ENCODE peak calls at places on chromosomes 12 and 14, in six cellular contexts. D is CD4-positive, CD25-positive, alpha-beta regulatory T cell; J is small intestine; A is thoracic aorta; T is stomach; K is ascending aorta. N is an unnamed sample. For H3K4me1, the result is how much of the 10 kb centered on the place peaks cover.

GRCh38 chr12:117063162-117063911 is 35.9 kb downstream of the TESC start:
- DNase-seq in D (no peak), J (peak), A (no peak), T (no peak), K (peak), N (peak)

GRCh38 chr14:61177279-61178225 is 103.6 kb downstream of the TMEM30B start:
- DNase-seq in D (no peak), J (no peak), A (no peak), T (no peak), K (no peak), N (no peak)

GRCh38 chr12:106110626-106111300 is 28.0 kb downstream of the NUAK1 start:
- DNase-seq in D (no peak), J (no peak), A (no peak), T (no peak), K (no peak), N (peak)

GRCh38 chr12:39294712-39295111 is 148.2 kb downstream of the KIF21A start:
- DNase-seq in D (no peak), J (no peak), A (no peak), T (no peak), K (no peak), N (no peak)

GRCh38 chr12:57242691-57243454 is 8.1 kb downstream of the STAC3 start:
- DNase-seq in D (peak), J (peak), A (no peak), T (peak), K (no peak), N (peak)

GRCh38 chr14:23513466-23514008 is 38.0 kb downstream of the ZFHX2 start:
- DNase-seq in D (no peak), J (no peak), A (no peak), T (no peak), K (no peak), N (no peak)

GRCh38 chr12:1914116-1914911 is 4.1 kb downstream of the CACNA2D4 start:
- DNase-seq in D (no peak), J (no peak), A (no peak), T (peak), K (peak), N (peak)

GRCh38 chr12:108614041-108614440 is 16.2 kb upstream of the TMEM119 start:
- DNase-seq in D (no peak), J (no peak), A (no peak), T (no peak), K (no peak), N (no peak)

GRCh38 chr12:50551866-50552265 is 47.1 kb downstream of the DIP2B start:
- DNase-seq in D (no peak), J (no peak), A (no peak), T (no peak), K (no peak), N (no peak)

GRCh38 chr14:99239661-99240092 is 32.3 kb downstream of the BCL11B start:
- DNase-seq in D (no peak), J (no peak), A (no peak), T (no peak), K (no peak), N (no peak)

GRCh38 chr12:125093681-125094025 is 28.4 kb downstream of the AACS start:
- DNase-seq in D (no peak), J (no peak), A (no peak), T (no peak), K (no peak), N (no peak)

GRCh38 chr14:76267322-76268012 is 108.5 kb upstream of the ESRRB start:
- DNase-seq in D (no peak), J (peak), A (no peak), T (peak), K (no peak), N (peak)

GRCh38 chr14:61568572-61569011 is 126.7 kb upstream of the HIF1A start:
- DNase-seq in D (peak), J (peak), A (no peak), T (peak), K (peak), N (peak)

GRCh38 chr14:74572829-74573360 is 39.1 kb downstream of the LTBP2 start:
- DNase-seq in D (no peak), J (no peak), A (no peak), T (no peak), K (no peak), N (no peak)

GRCh38 chr12:106602071-106602470 is 19.3 kb downstream of the RFX4 start:
- DNase-seq in D (no peak), J (no peak), A (no peak), T (no peak), K (no peak), N (no peak)

GRCh38 chr14:104155513-104155912 is 17.1 kb downstream of the KIF26A start:
- DNase-seq in D (no peak), J (no peak), A (no peak), T (no peak), K (no peak), N (no peak)

GRCh38 chr12:3436496-3437060 is 54.4 kb upstream of the PRMT8 start:
- DNase-seq in D (no peak), J (no peak), A (no peak), T (peak), K (peak), N (no peak)

GRCh38 chr12:67667276-67668073 is 18.9 kb downstream of the DYRK2 start:
- DNase-seq in D (no peak), J (no peak), A (no peak), T (peak), K (peak), N (peak)

GRCh38 chr14:87170179-87170578 is 822.8 kb downstream of the GALC start:
- DNase-seq in D (no peak), J (no peak), A (no peak), T (no peak), K (no peak), N (no peak)

GRCh38 chr14:72104011-72104613 is 171.9 kb downstream of the RGS6 start:
- DNase-seq in D (no peak), J (peak), A (no peak), T (no peak), K (no peak), N (no peak)

GRCh38 chr14:37573355-37573754 is 21.7 kb downstream of the FOXA1 start:
- DNase-seq in D (no peak), J (no peak), A (no peak), T (no peak), K (no peak), N (no peak)

GRCh38 chr12:108000111-108000510 is 129.0 kb upstream of the WSCD2 start:
- DNase-seq in D (no peak), J (no peak), A (no peak), T (no peak), K (no peak), N (no peak)

GRCh38 chr14:70045715-70046535 is 142.8 kb downstream of the SLC8A3 start:
- DNase-seq in D (no peak), J (peak), A (no peak), T (peak), K (no peak), N (peak)

GRCh38 chr12:42255221-42255874 is 17.3 kb upstream of the YAF2 start:
- DNase-seq in D (no peak), J (no peak), A (no peak), T (no peak), K (no peak), N (no peak)

GRCh38 chr12:121043067-121043466 is 4.0 kb upstream of the OASL start:
- DNase-seq in D (no peak), J (no peak), A (no peak), T (no peak), K (no peak), N (no peak)

GRCh38 chr12:70246580-70246979 is 3.3 kb downstream of the CNOT2 start:
- DNase-seq in D (no peak), J (no peak), A (no peak), T (no peak), K (no peak), N (no peak)

GRCh38 chr12:27966870-27967269 is 5.7 kb downstream of the PTHLH start:
- DNase-seq in D (no peak), J (no peak), A (no peak), T (no peak), K (no peak), N (no peak)

GRCh38 chr12:120007272-120007671 is 18.2 kb downstream of the BICDL1 start:
- DNase-seq in D (peak), J (peak), A (no peak), T (no peak), K (no peak), N (no peak)

GRCh38 chr14:95222151-95222631 is 64.9 kb upstream of the DICER1 start:
- DNase-seq in D (no peak), J (no peak), A (no peak), T (no peak), K (no peak), N (no peak)

GRCh38 chr12:15679146-15679545 is 110.0 kb downstream of the EPS8 start:
- DNase-seq in D (no peak), J (no peak), A (no peak), T (no peak), K (no peak), N (no peak)

GRCh38 chr12:14394317-14395058 is 29.0 kb downstream of the ATF7IP start:
- DNase-seq in D (peak), J (peak), A (no peak), T (peak), K (peak), N (peak)

GRCh38 chr14:64788706-64789105 is 84.5 kb downstream of the PLEKHG3 start:
- DNase-seq in D (no peak), J (no peak), A (no peak), T (no peak), K (no peak), N (no peak)

GRCh38 chr14:96893966-96894622 is 96.9 kb downstream of the VRK1 start:
- DNase-seq in D (no peak), J (no peak), A (no peak), T (no peak), K (no peak), N (no peak)

GRCh38 chr12:113161415-113162016 is 12.0 kb downstream of the CFAP73 start:
- DNase-seq in D (no peak), J (no peak), A (no peak), T (no peak), K (no peak), N (no peak)

GRCh38 chr12:38744056-38744455 is 161.3 kb downstream of the CPNE8 start:
- DNase-seq in D (no peak), J (no peak), A (no peak), T (no peak), K (no peak), N (no peak)

GRCh38 chr14:55180434-55180833 is 11.0 kb downstream of the DLGAP5 start:
- DNase-seq in D (no peak), J (no peak), A (no peak), T (no peak), K (no peak), N (no peak)

GRCh38 chr14:58239259-58240210 is 5.1 kb upstream of the PSMA3 start:
- DNase-seq in D (peak), J (peak), A (peak), T (peak), K (peak), N (peak)

GRCh38 chr14:68793734-68794129 is 865 bp upstream of the ZFP36L1 start:
- DNase-seq in D (no peak), J (no peak), A (no peak), T (no peak), K (no peak), N (no peak)

DNA sequence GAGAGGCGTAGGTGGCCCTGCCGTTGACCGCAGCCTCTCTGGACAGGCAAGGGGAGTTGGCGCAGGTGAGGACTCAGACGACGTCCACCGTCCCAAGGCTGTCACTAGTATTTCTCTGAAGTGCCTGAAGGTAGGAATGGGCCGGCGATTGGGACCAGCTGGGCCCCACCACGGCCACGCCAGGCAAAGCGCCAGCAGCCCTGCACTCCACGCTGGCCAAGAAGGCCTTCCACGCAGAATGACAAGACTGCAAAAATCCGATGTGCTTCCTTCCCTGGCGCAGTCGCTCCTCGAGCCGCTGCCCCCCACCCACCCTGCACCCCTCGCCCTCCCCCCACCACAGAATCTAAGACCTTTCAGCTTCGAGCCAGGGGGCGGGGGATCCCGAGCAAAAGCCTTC is 17.3 kb upstream of the MLXIP start:
- DNase-seq in D (no peak), J (no peak), A (no peak), T (no peak), K (no peak), N (no peak)
- H3K27ac ChIP-seq in D (no peak), J (no peak), A (no peak), T (peak), K (no peak), N (no peak)

GRCh38 chr12:54054442-54055332 is 1.1 kb downstream of the HOXC4 start:
- DNase-seq in D (no peak), J (peak), A (no peak), T (no peak), K (no peak), N (no peak)
- H3K4me3 ChIP-seq in D (no peak), J (no peak), A (peak), T (peak), K (peak), N (peak)

GRCh38 chr12:20268771-20269170 is 99.6 kb upstream of the PDE3A start:
- DNase-seq in D (no peak), J (no peak), A (no peak), T (no peak), K (no peak), N (no peak)

GRCh38 chr12:20272171-20272570 is 96.2 kb upstream of the PDE3A start:
- DNase-seq in D (no peak), J (no peak), A (no peak), T (no peak), K (no peak), N (no peak)

GRCh38 chr12:20270557-20270956 is 97.8 kb upstream of the PDE3A start:
- DNase-seq in D (no peak), J (no peak), A (no peak), T (no peak), K (no peak), N (no peak)

GRCh38 chr12:20268121-20268732 is 100.1 kb upstream of the PDE3A start:
- DNase-seq in D (no peak), J (no peak), A (no peak), T (no peak), K (no peak), N (no peak)

GRCh38 chr12:20269352-20270067 is 98.8 kb upstream of the PDE3A start:
- DNase-seq in D (no peak), J (peak), A (no peak), T (no peak), K (no peak), N (no peak)
- H3K4me1 ChIP-seq in D (under half), J (under half), A (under half), T (under half), K (under half), N (under half)

GRCh38 chr12:779745-780734 is 27.7 kb downstream of the WNK1 start:
- DNase-seq in D (no peak), J (no peak), A (no peak), T (no peak), K (no peak), N (no peak)
- H3K27ac ChIP-seq in D (peak), J (no peak), A (peak), T (no peak), K (peak), N (no peak)

GRCh38 chr12:12663644-12664294 is 32.2 kb downstream of the GPR19 start:
- DNase-seq in D (no peak), J (no peak), A (no peak), T (no peak), K (no peak), N (no peak)
- H3K4me3 ChIP-seq in D (no peak), J (no peak), A (no peak), T (no peak), K (no peak), N (no peak)

GRCh38 chr12:109720856-109721189 is 7.2 kb downstream of the FAM222A start:
- DNase-seq in D (no peak), J (no peak), A (no peak), T (no peak), K (no peak), N (no peak)
- H3K4me1 ChIP-seq in D (under half), J (under half), A (under half), T (half or more), K (under half), N (under half)

DNA sequence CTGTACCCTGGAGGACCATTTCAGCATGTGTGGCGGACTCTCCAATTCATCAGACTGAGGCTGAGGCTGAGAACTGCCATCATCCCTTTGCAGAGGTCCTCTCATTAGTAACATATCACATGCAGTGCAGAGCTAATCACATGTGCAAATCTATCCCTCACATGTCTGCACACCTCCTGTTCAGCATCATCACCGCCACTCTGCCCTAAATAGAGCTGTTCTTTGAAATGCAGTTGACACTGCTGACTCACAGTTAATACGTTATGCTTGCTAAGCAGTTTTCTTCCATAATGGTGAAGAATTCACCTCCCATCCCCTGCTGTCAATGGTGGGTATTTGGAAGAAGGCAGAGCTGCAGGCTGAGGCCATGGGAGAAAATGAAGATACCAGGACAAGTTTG is 85.0 kb upstream of the ANO2 start:
- DNase-seq in D (no peak), J (no peak), A (no peak), T (no peak), K (no peak), N (no peak)
- H3K27ac ChIP-seq in D (no peak), J (no peak), A (no peak), T (no peak), K (no peak), N (no peak)

DNA sequence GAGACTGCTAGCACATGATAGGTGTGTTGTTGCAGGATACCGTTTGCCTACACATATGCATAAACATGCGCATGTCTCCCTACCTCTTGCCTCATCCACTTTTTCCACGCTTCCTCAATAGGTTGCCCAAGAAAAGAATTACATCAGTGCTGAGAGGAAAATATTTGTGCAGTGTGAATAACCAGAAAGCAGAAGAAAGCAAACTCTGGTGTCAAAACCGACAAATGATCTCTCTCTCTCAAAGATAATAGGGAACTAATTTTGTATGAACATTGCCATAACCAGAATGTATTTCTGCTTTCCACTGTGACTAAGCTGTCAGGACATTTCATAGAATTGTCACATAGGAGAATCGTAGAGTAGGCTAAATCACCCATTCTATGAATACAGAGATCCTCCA is 1.3 kb downstream of the CLEC7A start:
- DNase-seq in D (no peak), J (no peak), A (no peak), T (no peak), K (no peak), N (no peak)
- H3K4me3 ChIP-seq in D (no peak), J (no peak), A (peak), T (peak), K (peak), N (no peak)

DNA sequence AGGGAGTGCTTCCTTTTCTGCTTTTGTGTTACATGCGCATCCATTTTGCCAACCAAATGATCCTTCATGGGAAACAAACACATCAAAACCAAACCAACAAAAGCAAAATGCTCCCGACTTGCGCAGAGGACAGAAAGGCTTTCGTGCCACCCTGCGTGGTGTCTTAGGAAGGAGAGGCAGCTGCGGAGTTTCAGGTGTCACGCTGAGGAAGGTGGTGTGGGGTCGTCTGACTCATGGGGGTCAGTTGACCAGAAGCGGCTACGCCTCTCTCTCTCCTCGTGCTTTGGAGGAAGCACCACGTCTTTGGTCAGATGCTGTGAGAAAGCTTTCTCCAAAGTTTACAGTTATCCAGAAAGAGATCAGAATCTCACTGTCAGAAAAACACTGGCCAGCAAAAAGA is 7.9 kb downstream of the EMP1 start:
- DNase-seq in D (no peak), J (no peak), A (no peak), T (no peak), K (no peak), N (no peak)
- H3K4me1 ChIP-seq in D (under half), J (under half), A (under half), T (under half), K (under half), N (under half)

GRCh38 chr14:22432348-22432976 is 156.6 kb downstream of the DAD1 start:
- DNase-seq in D (no peak), J (peak), A (no peak), T (peak), K (peak), N (peak)

GRCh38 chr14:22429546-22429945 is 159.5 kb downstream of the DAD1 start:
- DNase-seq in D (no peak), J (no peak), A (no peak), T (no peak), K (no peak), N (no peak)

GRCh38 chr14:22433059-22433458 is 156.0 kb downstream of the DAD1 start:
- DNase-seq in D (no peak), J (no peak), A (no peak), T (no peak), K (no peak), N (no peak)

GRCh38 chr14:22434901-22435565 is 154.0 kb downstream of the DAD1 start:
- DNase-seq in D (no peak), J (no peak), A (no peak), T (no peak), K (no peak), N (no peak)

DNA sequence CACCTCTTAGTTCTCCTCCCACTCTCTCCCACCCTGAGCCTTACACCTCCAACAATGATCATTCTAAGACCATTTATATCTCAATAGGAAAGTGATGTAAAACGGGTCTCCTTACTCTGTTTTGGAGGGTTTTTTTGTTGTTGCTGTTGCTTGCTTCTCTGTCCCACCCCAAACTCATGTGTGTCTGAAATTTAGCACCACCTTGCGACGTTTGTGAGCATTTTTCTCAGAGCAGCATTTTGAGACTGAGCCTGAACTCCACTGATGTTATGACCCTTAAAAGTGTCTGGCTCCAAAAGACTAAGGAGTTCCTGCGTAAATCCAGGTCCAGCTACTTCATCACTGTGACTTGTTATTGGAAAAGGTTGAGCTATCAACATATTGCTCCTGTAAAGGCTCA is 155.0 kb downstream of the DAD1 start:
- DNase-seq in D (no peak), J (no peak), A (no peak), T (no peak), K (no peak), N (no peak)
- H3K27ac ChIP-seq in D (no peak), J (no peak), A (no peak), T (no peak), K (no peak), N (no peak)